ENCODE peak calls at places on chromosomes 5 and 9, in eight cellular contexts. One of them, this sample, is unnamed.

GRCh38 chr5:21774791-21775190 is 1078.4 kb downstream of the CDH12 start:
- DNase-seq in suprapubic skin: no peak
- DNase-seq in endothelial cell of umbilical vein: no peak
- DNase-seq in esophagus squamous epithelium: no peak
- DNase-seq in IMR-90: peak; percentile 78
- DNase-seq in thyroid gland: no peak
- DNase-seq in breast epithelium: no peak
- DNase-seq in ovary: no peak
- DNase-seq in this sample: no peak

GRCh38 chr9:113397077-113397696 is 3.9 kb downstream of the ALAD start:
- DNase-seq in suprapubic skin: no peak
- DNase-seq in endothelial cell of umbilical vein: no peak
- DNase-seq in esophagus squamous epithelium: no peak
- DNase-seq in IMR-90: no peak
- DNase-seq in thyroid gland: no peak
- DNase-seq in breast epithelium: peak; percentile 28
- DNase-seq in ovary: no peak
- DNase-seq in this sample: no peak

GRCh38 chr5:122629278-122629677 is 145.6 kb upstream of the SNX2 start:
- DNase-seq in suprapubic skin: no peak
- DNase-seq in endothelial cell of umbilical vein: no peak
- DNase-seq in esophagus squamous epithelium: no peak
- DNase-seq in IMR-90: no peak
- DNase-seq in thyroid gland: no peak
- DNase-seq in breast epithelium: no peak
- DNase-seq in ovary: no peak
- DNase-seq in this sample: no peak

GRCh38 chr9:136485651-136486050 is 2.8 kb upstream of the SEC16A start:
- DNase-seq in suprapubic skin: no peak
- DNase-seq in endothelial cell of umbilical vein: no peak
- DNase-seq in esophagus squamous epithelium: no peak
- DNase-seq in IMR-90: no peak
- DNase-seq in thyroid gland: no peak
- DNase-seq in breast epithelium: no peak
- DNase-seq in ovary: peak; percentile 55
- DNase-seq in this sample: peak; percentile 89

GRCh38 chr5:148962761-148963324 is 100.0 kb downstream of the SH3TC2 start:
- DNase-seq in suprapubic skin: no peak
- DNase-seq in endothelial cell of umbilical vein: no peak
- DNase-seq in esophagus squamous epithelium: no peak
- DNase-seq in IMR-90: no peak
- DNase-seq in thyroid gland: no peak
- DNase-seq in breast epithelium: no peak
- DNase-seq in ovary: no peak
- DNase-seq in this sample: no peak

GRCh38 chr5:1686066-1686802 is 113.4 kb downstream of the MRPL36 start:
- DNase-seq in suprapubic skin: no peak
- DNase-seq in endothelial cell of umbilical vein: no peak
- DNase-seq in esophagus squamous epithelium: no peak
- DNase-seq in IMR-90: no peak
- DNase-seq in thyroid gland: no peak
- DNase-seq in breast epithelium: no peak
- DNase-seq in ovary: no peak
- DNase-seq in this sample: peak; percentile 59

GRCh38 chr5:164119806-164120440 is 614.5 kb downstream of the MAT2B start:
- DNase-seq in suprapubic skin: no peak
- DNase-seq in endothelial cell of umbilical vein: peak; percentile 50
- DNase-seq in esophagus squamous epithelium: no peak
- DNase-seq in IMR-90: peak; percentile 56
- DNase-seq in thyroid gland: no peak
- DNase-seq in breast epithelium: no peak
- DNase-seq in ovary: no peak
- DNase-seq in this sample: no peak

GRCh38 chr9:407255-407654 is 192.6 kb downstream of the DOCK8 start:
- DNase-seq in suprapubic skin: no peak
- DNase-seq in endothelial cell of umbilical vein: no peak
- DNase-seq in esophagus squamous epithelium: no peak
- DNase-seq in IMR-90: no peak
- DNase-seq in thyroid gland: no peak
- DNase-seq in breast epithelium: no peak
- DNase-seq in ovary: no peak
- DNase-seq in this sample: no peak

GRCh38 chr5:34639852-34640626 is 16.1 kb upstream of the RAI14 start:
- DNase-seq in suprapubic skin: no peak
- DNase-seq in endothelial cell of umbilical vein: no peak
- DNase-seq in esophagus squamous epithelium: no peak
- DNase-seq in IMR-90: peak; percentile 90
- DNase-seq in thyroid gland: no peak
- DNase-seq in breast epithelium: no peak
- DNase-seq in ovary: no peak
- DNase-seq in this sample: no peak

GRCh38 chr9:95078934-95079333 is 238.6 kb downstream of the FANCC start:
- DNase-seq in suprapubic skin: peak; percentile 29
- DNase-seq in endothelial cell of umbilical vein: no peak
- DNase-seq in esophagus squamous epithelium: no peak
- DNase-seq in IMR-90: no peak
- DNase-seq in thyroid gland: peak; percentile 82
- DNase-seq in breast epithelium: peak; percentile 33
- DNase-seq in ovary: no peak
- DNase-seq in this sample: peak; percentile 58

GRCh38 chr9:95080961-95081658 is 236.4 kb downstream of the FANCC start:
- DNase-seq in suprapubic skin: peak; percentile 55
- DNase-seq in endothelial cell of umbilical vein: no peak
- DNase-seq in esophagus squamous epithelium: no peak
- DNase-seq in IMR-90: no peak
- DNase-seq in thyroid gland: no peak
- DNase-seq in breast epithelium: peak; percentile 37
- DNase-seq in ovary: no peak
- DNase-seq in this sample: peak; percentile 55

GRCh38 chr9:95077766-95078382 is 239.6 kb downstream of the FANCC start:
- DNase-seq in suprapubic skin: peak; percentile 33
- DNase-seq in endothelial cell of umbilical vein: no peak
- DNase-seq in esophagus squamous epithelium: no peak
- DNase-seq in IMR-90: no peak
- DNase-seq in thyroid gland: no peak
- DNase-seq in breast epithelium: no peak
- DNase-seq in ovary: no peak
- DNase-seq in this sample: no peak

GRCh38 chr9:95078516-95078915 is 239.0 kb downstream of the FANCC start:
- DNase-seq in suprapubic skin: peak; percentile 53
- DNase-seq in endothelial cell of umbilical vein: no peak
- DNase-seq in esophagus squamous epithelium: no peak
- DNase-seq in IMR-90: no peak
- DNase-seq in thyroid gland: no peak
- DNase-seq in breast epithelium: peak; percentile 44
- DNase-seq in ovary: no peak
- DNase-seq in this sample: no peak

GRCh38 chr9:95079461-95079860 is 238.0 kb downstream of the FANCC start:
- DNase-seq in suprapubic skin: peak; percentile 62
- DNase-seq in endothelial cell of umbilical vein: no peak
- DNase-seq in esophagus squamous epithelium: no peak
- DNase-seq in IMR-90: no peak
- DNase-seq in thyroid gland: no peak
- DNase-seq in breast epithelium: peak; percentile 24
- DNase-seq in ovary: no peak
- DNase-seq in this sample: peak; percentile 58
- H3K4me1 ChIP-seq in suprapubic skin: peaks cover 33% of the 10 kb centered on the region
- H3K4me1 ChIP-seq in endothelial cell of umbilical vein: no peaks in the 10 kb centered on the region
- H3K4me1 ChIP-seq in esophagus squamous epithelium: peaks cover 90% of the 10 kb centered on the region
- H3K4me1 ChIP-seq in IMR-90: peaks cover 19% of the 10 kb centered on the region
- H3K4me1 ChIP-seq in thyroid gland: peaks cover 48% of the 10 kb centered on the region
- H3K4me1 ChIP-seq in breast epithelium: peaks cover 10% of the 10 kb centered on the region
- H3K4me1 ChIP-seq in ovary: peaks cover 8% of the 10 kb centered on the region
- H3K4me1 ChIP-seq in this sample: no peaks in the 10 kb centered on the region

GRCh38 chr5:96781734-96782064 is 26.0 kb downstream of the ERAP1 start:
- DNase-seq in suprapubic skin: no peak
- DNase-seq in endothelial cell of umbilical vein: no peak
- DNase-seq in esophagus squamous epithelium: no peak
- DNase-seq in IMR-90: no peak
- DNase-seq in thyroid gland: no peak
- DNase-seq in breast epithelium: no peak
- DNase-seq in ovary: no peak
- DNase-seq in this sample: no peak
- H3K36me3 ChIP-seq in suprapubic skin: peaks cover 62% of the 10 kb centered on the region
- H3K36me3 ChIP-seq in endothelial cell of umbilical vein: peaks cover 5% of the 10 kb centered on the region
- H3K36me3 ChIP-seq in esophagus squamous epithelium: peaks cover 89% of the 10 kb centered on the region
- H3K36me3 ChIP-seq in IMR-90: peaks cover 17% of the 10 kb centered on the region
- H3K36me3 ChIP-seq in thyroid gland: peaks cover 10% of the 10 kb centered on the region
- H3K36me3 ChIP-seq in breast epithelium: no peaks in the 10 kb centered on the region
- H3K36me3 ChIP-seq in ovary: no peaks in the 10 kb centered on the region
- H3K36me3 ChIP-seq in this sample: peaks cover 76% of the 10 kb centered on the region

DNA sequence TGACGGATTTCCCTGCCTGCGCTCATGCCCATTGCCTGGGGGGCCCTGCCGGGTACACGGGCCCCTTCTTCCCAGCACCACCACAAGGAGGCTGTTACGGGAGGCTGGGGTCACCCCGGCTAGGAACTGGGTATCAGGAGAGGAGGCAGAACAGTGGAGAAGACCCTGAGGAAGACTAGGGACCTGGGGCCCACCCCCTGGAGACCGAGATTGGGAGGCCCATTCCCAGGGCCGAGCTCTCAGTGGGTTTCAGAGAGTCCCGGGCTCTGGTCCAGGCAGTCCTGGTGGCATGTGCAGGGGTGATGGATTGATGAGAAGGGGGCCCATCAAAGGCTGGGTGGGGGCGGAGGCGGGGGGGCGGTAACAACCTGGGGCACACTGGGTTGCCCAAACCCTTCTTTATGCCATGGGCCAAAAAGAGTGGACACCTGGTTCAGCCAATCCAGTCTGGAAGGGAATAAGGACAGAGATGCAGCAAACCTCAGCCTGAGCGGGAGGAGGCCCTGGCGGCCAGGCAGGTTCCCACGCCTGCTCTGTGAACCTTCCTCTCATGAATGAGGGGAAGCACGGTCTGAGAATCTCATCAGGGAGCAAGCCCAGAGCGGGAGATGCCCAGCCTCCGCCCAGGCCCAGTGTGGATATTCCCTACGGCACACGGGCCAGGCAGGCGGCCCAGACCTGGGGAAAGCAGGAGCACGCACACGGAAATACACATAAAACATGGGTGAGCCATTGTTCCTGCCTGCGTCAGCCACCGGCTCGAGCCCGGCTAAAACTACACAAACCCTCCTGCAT is 785 bp upstream of the P4HA2 start:
- DNase-seq in suprapubic skin: peak; percentile 61
- DNase-seq in endothelial cell of umbilical vein: no peak
- DNase-seq in esophagus squamous epithelium: no peak
- DNase-seq in IMR-90: no peak
- DNase-seq in thyroid gland: peak; percentile 16
- DNase-seq in breast epithelium: no peak
- DNase-seq in ovary: no peak
- DNase-seq in this sample: peak; percentile 71
- TF ChIP-seq POLR2A in suprapubic skin: no peak
- TF ChIP-seq POLR2A in endothelial cell of umbilical vein: no peak
- TF ChIP-seq POLR2A in esophagus squamous epithelium: no peak
- TF ChIP-seq POLR2A in IMR-90: no peak
- TF ChIP-seq POLR2A in thyroid gland: no peak
- TF ChIP-seq POLR2A in breast epithelium: no peak
- TF ChIP-seq POLR2A in ovary: no peak
- TF ChIP-seq POLR2A in this sample: no peak

DNA sequence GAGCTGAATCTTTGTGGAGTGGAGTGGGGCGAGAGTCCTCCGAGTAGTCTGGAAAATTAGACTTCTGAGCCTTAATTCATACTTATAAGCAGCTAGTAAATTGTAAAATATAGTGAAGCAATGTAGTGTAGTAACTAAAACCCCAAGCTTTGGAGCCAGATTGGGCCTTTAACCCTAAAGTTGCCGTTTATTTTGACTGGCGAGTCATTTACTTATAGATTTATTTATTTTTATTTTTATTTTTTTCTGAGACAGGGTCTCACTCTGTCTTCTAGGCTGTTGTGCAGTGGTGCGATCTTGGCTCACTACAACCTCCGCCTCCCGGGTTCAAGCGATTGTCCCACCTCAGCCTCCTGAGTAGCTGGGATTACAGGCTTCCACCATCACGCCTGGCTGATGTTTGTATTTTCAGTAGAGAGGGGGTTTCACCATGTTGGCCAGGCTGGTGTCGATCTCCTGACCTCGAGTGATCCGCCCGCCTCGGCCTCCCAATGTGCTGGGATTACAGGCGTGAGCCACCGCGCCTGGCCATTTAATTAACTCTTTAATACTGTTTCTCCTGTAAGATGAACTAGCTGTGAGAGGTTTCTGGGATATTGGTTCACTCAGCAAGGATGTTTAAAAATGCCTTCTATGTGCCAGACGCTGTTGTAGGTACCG is 687 bp upstream of the RPS23 start:
- DNase-seq in suprapubic skin: no peak
- DNase-seq in endothelial cell of umbilical vein: no peak
- DNase-seq in esophagus squamous epithelium: no peak
- DNase-seq in IMR-90: no peak
- DNase-seq in thyroid gland: no peak
- DNase-seq in breast epithelium: no peak
- DNase-seq in ovary: peak; percentile 48
- DNase-seq in this sample: peak; percentile 79
- H3K4me1 ChIP-seq in suprapubic skin: peaks cover 22% of the 10 kb centered on the region
- H3K4me1 ChIP-seq in endothelial cell of umbilical vein: peaks cover 11% of the 10 kb centered on the region
- H3K4me1 ChIP-seq in esophagus squamous epithelium: peaks cover 9% of the 10 kb centered on the region
- H3K4me1 ChIP-seq in IMR-90: no peaks in the 10 kb centered on the region
- H3K4me1 ChIP-seq in thyroid gland: peaks cover 19% of the 10 kb centered on the region
- H3K4me1 ChIP-seq in breast epithelium: no peaks in the 10 kb centered on the region
- H3K4me1 ChIP-seq in ovary: peaks cover 5% of the 10 kb centered on the region
- H3K4me1 ChIP-seq in this sample: peaks cover 34% of the 10 kb centered on the region

GRCh38 chr5:55331321-55331720 is 23.5 kb downstream of the MTREX start:
- DNase-seq in suprapubic skin: no peak
- DNase-seq in endothelial cell of umbilical vein: no peak
- DNase-seq in esophagus squamous epithelium: no peak
- DNase-seq in IMR-90: no peak
- DNase-seq in thyroid gland: no peak
- DNase-seq in breast epithelium: no peak
- DNase-seq in ovary: no peak
- DNase-seq in this sample: no peak
- H3K36me3 ChIP-seq in suprapubic skin: peaks cover 41% of the 10 kb centered on the region
- H3K36me3 ChIP-seq in endothelial cell of umbilical vein: peaks cover 11% of the 10 kb centered on the region
- H3K36me3 ChIP-seq in esophagus squamous epithelium: peaks cover 85% of the 10 kb centered on the region
- H3K36me3 ChIP-seq in IMR-90: peaks cover 13% of the 10 kb centered on the region
- H3K36me3 ChIP-seq in thyroid gland: no peaks in the 10 kb centered on the region
- H3K36me3 ChIP-seq in breast epithelium: no peaks in the 10 kb centered on the region
- H3K36me3 ChIP-seq in ovary: no peaks in the 10 kb centered on the region
- H3K36me3 ChIP-seq in this sample: peaks cover 72% of the 10 kb centered on the region

DNA sequence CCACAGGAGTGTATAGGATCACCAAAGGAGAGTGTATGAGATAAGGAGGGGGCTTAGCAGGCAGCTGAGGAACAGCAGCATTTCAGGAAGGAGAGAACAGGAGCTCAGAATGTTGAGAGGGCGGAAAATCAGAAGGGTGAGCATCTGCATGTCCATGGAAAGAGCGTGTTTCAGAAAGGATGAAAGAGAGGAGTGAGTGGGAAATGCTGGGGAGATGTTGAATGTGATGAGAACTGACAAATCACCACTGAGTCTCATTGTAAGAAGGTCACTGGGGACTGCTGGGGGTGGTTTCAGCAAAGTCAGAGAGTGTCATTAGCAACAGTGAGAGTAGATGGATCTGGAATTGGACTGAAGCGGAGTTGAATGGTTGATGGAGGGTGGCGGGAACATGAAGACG is 65.8 kb downstream of the ANKRD33B start:
- DNase-seq in suprapubic skin: no peak
- DNase-seq in endothelial cell of umbilical vein: no peak
- DNase-seq in esophagus squamous epithelium: no peak
- DNase-seq in IMR-90: no peak
- DNase-seq in thyroid gland: no peak
- DNase-seq in breast epithelium: no peak
- DNase-seq in ovary: no peak
- DNase-seq in this sample: no peak
- TF ChIP-seq POLR2A in suprapubic skin: no peak
- TF ChIP-seq POLR2A in endothelial cell of umbilical vein: no peak
- TF ChIP-seq POLR2A in esophagus squamous epithelium: no peak
- TF ChIP-seq POLR2A in IMR-90: no peak
- TF ChIP-seq POLR2A in thyroid gland: no peak
- TF ChIP-seq POLR2A in breast epithelium: no peak
- TF ChIP-seq POLR2A in ovary: no peak
- TF ChIP-seq POLR2A in this sample: no peak

This sample was measured in spleen.